ENCODE peak calls at places on chromosomes 16 and 17, in ten cellular contexts. E, F, Q, M, W, Z, B, A, U and Y are unnamed samples.

GRCh38 chr16:61366006-61366405 is 670.2 kb downstream of the CDH8 start:
- DNase-seq in E (no peak), F (no peak), Q (no peak), M (no peak), W (no peak), Z (no peak), B (no peak), A (no peak), U (no peak), Y (no peak)

GRCh38 chr16:1770328-1771071 is 843 bp downstream of the NME3 start:
- DNase-seq in E (no peak), F (no peak), Q (peak), M (peak), W (no peak), Z (peak), B (peak), A (peak), U (no peak), Y (peak)

GRCh38 chr16:88602091-88602490 is 31.9 kb downstream of the ZC3H18 start:
- DNase-seq in E (no peak), F (no peak), Q (no peak), M (no peak), W (no peak), Z (no peak), B (no peak), A (no peak), U (peak), Y (no peak)

GRCh38 chr17:61816538-61816937 is 46.8 kb downstream of the BRIP1 start:
- DNase-seq in E (no peak), F (no peak), Q (no peak), M (no peak), W (no peak), Z (peak), B (no peak), A (no peak), U (no peak), Y (peak)

GRCh38 chr17:44374306-44375195 is 10.9 kb upstream of the FAM171A2 start:
- DNase-seq in E (no peak), F (no peak), Q (no peak), M (no peak), W (no peak), Z (no peak), B (no peak), A (no peak), U (no peak), Y (peak)

GRCh38 chr17:13362341-13363122 is 239.2 kb downstream of the HS3ST3A1 start:
- DNase-seq in E (no peak), F (no peak), Q (peak), M (peak), W (peak), Z (peak), B (no peak), A (no peak), U (peak), Y (peak)

GRCh38 chr16:72501739-72502653 is 330.0 kb upstream of the PMFBP1 start:
- DNase-seq in E (peak), F (peak), Q (peak), M (peak), W (peak), Z (peak), B (peak), A (peak), U (peak), Y (peak)

GRCh38 chr16:49478107-49478506 is 104.5 kb downstream of the C16orf78 start:
- DNase-seq in E (no peak), F (no peak), Q (no peak), M (no peak), W (no peak), Z (no peak), B (no peak), A (no peak), U (no peak), Y (no peak)

GRCh38 chr16:716250-716607 is 1.3 kb downstream of the METRN start:
- DNase-seq in E (no peak), F (no peak), Q (peak), M (peak), W (no peak), Z (peak), B (no peak), A (no peak), U (no peak), Y (no peak)

GRCh38 chr17:63530557-63531021 is 7.4 kb downstream of the KCNH6 start:
- DNase-seq in E (no peak), F (no peak), Q (no peak), M (no peak), W (no peak), Z (no peak), B (no peak), A (no peak), U (no peak), Y (no peak)
- H3K4me3 ChIP-seq in E (no peak), F (no peak), Q (no peak), M (no peak), W (no peak), Z (no peak), B (no peak), A (no peak), U (no peak), Y (no peak)

GRCh38 chr16:51941412-51941811 is 605.5 kb downstream of the TOX3 start:
- DNase-seq in E (no peak), F (no peak), Q (no peak), M (no peak), W (no peak), Z (no peak), B (no peak), A (no peak), U (no peak), Y (no peak)
- TF ChIP-seq CTCF in E (no peak), F (no peak), Q (no peak), M (no peak), W (no peak), Z (no peak), B (no peak), A (no peak), U (peak), Y (no peak)

DNA sequence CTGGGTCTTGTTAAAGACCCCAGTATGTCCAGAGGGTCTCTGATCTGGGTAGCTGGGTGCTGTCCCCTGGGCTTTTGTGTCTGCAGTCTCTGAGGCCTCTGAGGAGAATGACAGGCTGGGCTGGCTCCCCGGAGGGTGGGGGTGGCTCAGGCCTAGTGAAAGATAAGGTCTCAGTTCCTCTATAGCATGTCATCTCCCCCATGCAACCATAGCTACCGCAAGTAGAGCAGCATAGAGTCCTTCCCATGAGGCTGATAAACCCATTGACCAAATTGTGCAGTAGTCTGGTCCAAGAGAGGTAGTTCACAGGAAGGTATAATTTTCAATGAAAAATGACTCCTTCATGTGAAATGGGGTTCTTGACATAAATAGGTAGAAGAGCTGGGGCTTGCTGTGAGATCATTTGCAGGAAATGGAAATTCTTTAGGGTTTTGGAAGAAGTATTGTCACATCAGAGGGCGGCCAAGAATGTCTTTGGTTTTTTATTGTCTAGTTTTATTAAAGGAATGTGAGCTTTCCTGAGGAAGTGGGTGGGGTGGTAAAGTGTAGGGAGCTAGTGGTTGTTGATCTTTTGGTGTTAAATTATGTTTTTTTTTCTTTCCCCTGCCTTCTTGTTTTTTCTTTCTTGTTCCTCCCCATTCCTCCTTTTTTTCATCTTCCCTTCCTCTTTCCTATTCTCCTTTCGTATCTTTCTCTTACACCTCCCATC is 21.0 kb downstream of the SLC7A6OS start:
- DNase-seq in E (no peak), F (no peak), Q (no peak), M (peak), W (peak), Z (no peak), B (no peak), A (no peak), U (no peak), Y (no peak)
- H3K4me3 ChIP-seq in E (no peak), F (no peak), Q (no peak), M (no peak), W (no peak), Z (no peak), B (no peak), A (peak), U (no peak), Y (no peak)

GRCh38 chr17:28743243-28744103 is at the start of gene TRAF4:
- DNase-seq in E (peak), F (no peak), Q (peak), M (peak), W (peak), Z (peak), B (peak), A (peak), U (peak), Y (peak)
- TF ChIP-seq CTCF in E (peak), F (no peak), Q (peak), M (peak), W (no peak), Z (no peak), B (peak), A (peak), U (peak), Y (peak)

GRCh38 chr17:64387545-64388171 is 3.0 kb downstream of the PECAM1 start:
- DNase-seq in E (no peak), F (no peak), Q (no peak), M (no peak), W (no peak), Z (no peak), B (no peak), A (no peak), U (no peak), Y (no peak)
- H3K4me3 ChIP-seq in E (no peak), F (no peak), Q (no peak), M (no peak), W (no peak), Z (no peak), B (no peak), A (peak), U (no peak), Y (no peak)